ENCODE peak calls at places on chromosomes 5 and 9, in six cellular contexts. One of them, this sample, is unnamed.

GRCh38 chr5:145824040-145824439 is 11.1 kb downstream of the PRELID2 start:
- DNase-seq in fibroblast of lung: peak; percentile 50
- DNase-seq in mucosa of descending colon: no peak
- DNase-seq in CD4-positive, alpha-beta T cell: no peak
- DNase-seq in mammary epithelial cell: no peak
- DNase-seq in foreskin keratinocyte: no peak
- DNase-seq in this sample: no peak

GRCh38 chr9:128080218-128080617 is 12.2 kb downstream of the SLC25A25 start:
- DNase-seq in mucosa of descending colon: no peak
- DNase-seq in fibroblast of lung: no peak
- DNase-seq in mammary epithelial cell: no peak
- DNase-seq in foreskin keratinocyte: no peak
- DNase-seq in CD4-positive, alpha-beta T cell: no peak
- DNase-seq in this sample: no peak

GRCh38 chr5:140672455-140673186 is 755 bp downstream of the DND1 start:
- DNase-seq in CD4-positive, alpha-beta T cell: no peak
- DNase-seq in mammary epithelial cell: no peak
- DNase-seq in mucosa of descending colon: peak; percentile 57
- DNase-seq in foreskin keratinocyte: no peak
- DNase-seq in fibroblast of lung: peak; percentile 9
- DNase-seq in this sample: peak; percentile 48

GRCh38 chr5:180205936-180206335 is 3.1 kb downstream of the RASGEF1C start:
- DNase-seq in fibroblast of lung: no peak
- DNase-seq in foreskin keratinocyte: no peak
- DNase-seq in mammary epithelial cell: no peak
- DNase-seq in mucosa of descending colon: no peak
- DNase-seq in CD4-positive, alpha-beta T cell: no peak
- DNase-seq in this sample: no peak

GRCh38 chr5:84437673-84438315 is 53.1 kb upstream of the EDIL3 start:
- DNase-seq in fibroblast of lung: peak; percentile 95
- DNase-seq in mucosa of descending colon: no peak
- DNase-seq in CD4-positive, alpha-beta T cell: no peak
- DNase-seq in mammary epithelial cell: peak; percentile 81
- DNase-seq in foreskin keratinocyte: peak; percentile 78
- DNase-seq in this sample: no peak

GRCh38 chr5:170342153-170342552 is 44.6 kb upstream of the LCP2 start:
- DNase-seq in foreskin keratinocyte: no peak
- DNase-seq in mammary epithelial cell: no peak
- DNase-seq in CD4-positive, alpha-beta T cell: no peak
- DNase-seq in fibroblast of lung: no peak
- DNase-seq in mucosa of descending colon: no peak
- DNase-seq in this sample: no peak

GRCh38 chr5:154395407-154396106 is 50.2 kb upstream of the SAP30L start:
- DNase-seq in mucosa of descending colon: peak; percentile 22
- DNase-seq in foreskin keratinocyte: peak; percentile 78
- DNase-seq in CD4-positive, alpha-beta T cell: no peak
- DNase-seq in fibroblast of lung: peak; percentile 55
- DNase-seq in mammary epithelial cell: peak; percentile 84
- DNase-seq in this sample: peak; percentile 55

GRCh38 chr5:120604898-120605297 is 140.8 kb downstream of the PRR16 start:
- DNase-seq in mammary epithelial cell: peak; percentile 86
- DNase-seq in fibroblast of lung: peak; percentile 99
- DNase-seq in CD4-positive, alpha-beta T cell: no peak
- DNase-seq in mucosa of descending colon: no peak
- DNase-seq in foreskin keratinocyte: peak; percentile 96
- DNase-seq in this sample: no peak

GRCh38 chr5:61447780-61448495 is 115.9 kb downstream of the ZSWIM6 start:
- DNase-seq in mucosa of descending colon: no peak
- DNase-seq in fibroblast of lung: no peak
- DNase-seq in foreskin keratinocyte: no peak
- DNase-seq in CD4-positive, alpha-beta T cell: no peak
- DNase-seq in mammary epithelial cell: no peak
- DNase-seq in this sample: no peak

GRCh38 chr9:135078361-135078821 is 9.1 kb upstream of the OLFM1 start:
- DNase-seq in foreskin keratinocyte: no peak
- DNase-seq in fibroblast of lung: no peak
- DNase-seq in mammary epithelial cell: no peak
- DNase-seq in mucosa of descending colon: no peak
- DNase-seq in CD4-positive, alpha-beta T cell: no peak
- DNase-seq in this sample: no peak

GRCh38 chr9:27398982-27399653 is 102.2 kb upstream of the EQTN start:
- DNase-seq in fibroblast of lung: no peak
- DNase-seq in mucosa of descending colon: no peak
- DNase-seq in foreskin keratinocyte: no peak
- DNase-seq in mammary epithelial cell: no peak
- DNase-seq in CD4-positive, alpha-beta T cell: no peak
- DNase-seq in this sample: no peak

GRCh38 chr5:4563400-4563799 is 576.7 kb upstream of the ADAMTS16 start:
- DNase-seq in mucosa of descending colon: no peak
- DNase-seq in fibroblast of lung: peak; percentile 60
- DNase-seq in foreskin keratinocyte: no peak
- DNase-seq in mammary epithelial cell: peak; percentile 50
- DNase-seq in CD4-positive, alpha-beta T cell: no peak
- DNase-seq in this sample: no peak

GRCh38 chr9:68969538-68969937 is 44.4 kb downstream of the PRKACG start:
- DNase-seq in fibroblast of lung: no peak
- DNase-seq in mammary epithelial cell: no peak
- DNase-seq in foreskin keratinocyte: no peak
- DNase-seq in CD4-positive, alpha-beta T cell: no peak
- DNase-seq in mucosa of descending colon: no peak
- DNase-seq in this sample: no peak

GRCh38 chr9:135344523-135344901 is 135.1 kb upstream of the PPP1R26 start:
- DNase-seq in CD4-positive, alpha-beta T cell: no peak
- DNase-seq in mammary epithelial cell: no peak
- DNase-seq in mucosa of descending colon: no peak
- DNase-seq in foreskin keratinocyte: no peak
- DNase-seq in fibroblast of lung: no peak
- DNase-seq in this sample: no peak

GRCh38 chr5:112691758-112692157 is 45.9 kb upstream of the APC start:
- DNase-seq in mammary epithelial cell: peak; percentile 6
- DNase-seq in mucosa of descending colon: peak; percentile 59
- DNase-seq in foreskin keratinocyte: no peak
- DNase-seq in fibroblast of lung: no peak
- DNase-seq in CD4-positive, alpha-beta T cell: no peak
- DNase-seq in this sample: no peak

GRCh38 chr5:122498163-122498562 is 186.1 kb downstream of the SNCAIP start:
- DNase-seq in CD4-positive, alpha-beta T cell: no peak
- DNase-seq in mucosa of descending colon: no peak
- DNase-seq in mammary epithelial cell: no peak
- DNase-seq in foreskin keratinocyte: no peak
- DNase-seq in fibroblast of lung: no peak
- DNase-seq in this sample: no peak

GRCh38 chr9:114386886-114387677 is 700 bp downstream of the AKNA start:
- DNase-seq in fibroblast of lung: peak; percentile 12
- DNase-seq in mammary epithelial cell: no peak
- DNase-seq in mucosa of descending colon: peak; percentile 75
- DNase-seq in foreskin keratinocyte: no peak
- DNase-seq in CD4-positive, alpha-beta T cell: no peak
- DNase-seq in this sample: no peak

GRCh38 chr9:32502459-32502858 is 23.5 kb downstream of the RIGI start:
- DNase-seq in fibroblast of lung: peak; percentile 89
- DNase-seq in mammary epithelial cell: peak; percentile 95
- DNase-seq in foreskin keratinocyte: peak; percentile 97
- DNase-seq in CD4-positive, alpha-beta T cell: no peak
- DNase-seq in mucosa of descending colon: no peak
- DNase-seq in this sample: no peak

GRCh38 chr5:131114754-131115153 is 50.3 kb downstream of the HINT1 start:
- DNase-seq in mammary epithelial cell: no peak
- DNase-seq in CD4-positive, alpha-beta T cell: no peak
- DNase-seq in foreskin keratinocyte: peak; percentile 18
- DNase-seq in fibroblast of lung: no peak
- DNase-seq in mucosa of descending colon: peak; percentile 65
- DNase-seq in this sample: no peak

GRCh38 chr5:5387192-5387591 is 35.3 kb upstream of the ICE1 start:
- DNase-seq in foreskin keratinocyte: no peak
- DNase-seq in mammary epithelial cell: no peak
- DNase-seq in mucosa of descending colon: no peak
- DNase-seq in fibroblast of lung: peak; percentile 41
- DNase-seq in CD4-positive, alpha-beta T cell: no peak
- DNase-seq in this sample: no peak

GRCh38 chr9:74803366-74804017 is 84.2 kb downstream of the TRPM6 start:
- DNase-seq in CD4-positive, alpha-beta T cell: no peak
- DNase-seq in foreskin keratinocyte: peak; percentile 83
- DNase-seq in fibroblast of lung: no peak
- DNase-seq in mucosa of descending colon: peak; percentile 36
- DNase-seq in mammary epithelial cell: peak; percentile 48
- DNase-seq in this sample: no peak

GRCh38 chr9:573551-574410 is 267.7 kb upstream of the DMRT1 start:
- DNase-seq in fibroblast of lung: peak; percentile 37
- DNase-seq in mucosa of descending colon: no peak
- DNase-seq in foreskin keratinocyte: peak; percentile 64
- DNase-seq in mammary epithelial cell: no peak
- DNase-seq in CD4-positive, alpha-beta T cell: no peak
- DNase-seq in this sample: no peak

GRCh38 chr5:92939428-92939827 is 641.6 kb downstream of the NR2F1-AS1 start:
- DNase-seq in CD4-positive, alpha-beta T cell: no peak
- DNase-seq in foreskin keratinocyte: no peak
- DNase-seq in mammary epithelial cell: no peak
- DNase-seq in mucosa of descending colon: no peak
- DNase-seq in fibroblast of lung: no peak
- DNase-seq in this sample: no peak

GRCh38 chr5:172853355-172853975 is 19.4 kb downstream of the ERGIC1 start:
- DNase-seq in CD4-positive, alpha-beta T cell: no peak
- DNase-seq in mucosa of descending colon: no peak
- DNase-seq in mammary epithelial cell: no peak
- DNase-seq in foreskin keratinocyte: no peak
- DNase-seq in fibroblast of lung: peak; percentile 29
- DNase-seq in this sample: no peak

GRCh38 chr5:77366717-77367500 is 125.2 kb downstream of the WDR41 start:
- DNase-seq in mammary epithelial cell: no peak
- DNase-seq in foreskin keratinocyte: no peak
- DNase-seq in mucosa of descending colon: no peak
- DNase-seq in CD4-positive, alpha-beta T cell: no peak
- DNase-seq in fibroblast of lung: no peak
- DNase-seq in this sample: no peak

GRCh38 chr9:20496328-20496727 is 126.0 kb downstream of the MLLT3 start:
- DNase-seq in CD4-positive, alpha-beta T cell: no peak
- DNase-seq in fibroblast of lung: no peak
- DNase-seq in mucosa of descending colon: no peak
- DNase-seq in foreskin keratinocyte: no peak
- DNase-seq in mammary epithelial cell: no peak
- DNase-seq in this sample: no peak

GRCh38 chr9:75027187-75028107 is 646 bp downstream of the CARNMT1 start:
- DNase-seq in fibroblast of lung: peak; percentile 44
- DNase-seq in mucosa of descending colon: peak; percentile 72
- DNase-seq in foreskin keratinocyte: peak; percentile 46
- DNase-seq in mammary epithelial cell: peak; percentile 39
- DNase-seq in CD4-positive, alpha-beta T cell: peak; percentile 19
- DNase-seq in this sample: peak; percentile 74

GRCh38 chr9:68794898-68795297 is 89.9 kb downstream of the PIP5K1B start:
- DNase-seq in mucosa of descending colon: no peak
- DNase-seq in CD4-positive, alpha-beta T cell: no peak
- DNase-seq in foreskin keratinocyte: peak; percentile 70
- DNase-seq in mammary epithelial cell: no peak
- DNase-seq in fibroblast of lung: no peak
- DNase-seq in this sample: no peak

GRCh38 chr9:73269430-73270101 is 117.9 kb downstream of the ANXA1 start:
- DNase-seq in foreskin keratinocyte: peak; percentile 32
- DNase-seq in CD4-positive, alpha-beta T cell: no peak
- DNase-seq in fibroblast of lung: peak; percentile 39
- DNase-seq in mammary epithelial cell: peak; percentile 27
- DNase-seq in mucosa of descending colon: no peak
- DNase-seq in this sample: peak; percentile 1

GRCh38 chr5:96434201-96434645 is 1.2 kb upstream of the PCSK1 start:
- DNase-seq in foreskin keratinocyte: peak; percentile 43
- DNase-seq in CD4-positive, alpha-beta T cell: peak; percentile 17
- DNase-seq in mucosa of descending colon: peak; percentile 80
- DNase-seq in mammary epithelial cell: peak; percentile 51
- DNase-seq in fibroblast of lung: peak; percentile 78
- DNase-seq in this sample: peak; percentile 54
- TF ChIP-seq CTCF in foreskin keratinocyte: no peak
- TF ChIP-seq CTCF in CD4-positive, alpha-beta T cell: no peak
- TF ChIP-seq CTCF in mucosa of descending colon: no peak
- TF ChIP-seq CTCF in mammary epithelial cell: no peak
- TF ChIP-seq CTCF in fibroblast of lung: no peak
- TF ChIP-seq CTCF in this sample: no peak

GRCh38 chr9:125145425-125145824 is 2.1 kb upstream of the SCAI start:
- DNase-seq in fibroblast of lung: no peak
- DNase-seq in mucosa of descending colon: no peak
- DNase-seq in mammary epithelial cell: no peak
- DNase-seq in foreskin keratinocyte: no peak
- DNase-seq in CD4-positive, alpha-beta T cell: no peak
- DNase-seq in this sample: no peak
- TF ChIP-seq CTCF in fibroblast of lung: no peak
- TF ChIP-seq CTCF in mucosa of descending colon: no peak
- TF ChIP-seq CTCF in mammary epithelial cell: no peak
- TF ChIP-seq CTCF in foreskin keratinocyte: no peak
- TF ChIP-seq CTCF in CD4-positive, alpha-beta T cell: no peak
- TF ChIP-seq CTCF in this sample: no peak

DNA sequence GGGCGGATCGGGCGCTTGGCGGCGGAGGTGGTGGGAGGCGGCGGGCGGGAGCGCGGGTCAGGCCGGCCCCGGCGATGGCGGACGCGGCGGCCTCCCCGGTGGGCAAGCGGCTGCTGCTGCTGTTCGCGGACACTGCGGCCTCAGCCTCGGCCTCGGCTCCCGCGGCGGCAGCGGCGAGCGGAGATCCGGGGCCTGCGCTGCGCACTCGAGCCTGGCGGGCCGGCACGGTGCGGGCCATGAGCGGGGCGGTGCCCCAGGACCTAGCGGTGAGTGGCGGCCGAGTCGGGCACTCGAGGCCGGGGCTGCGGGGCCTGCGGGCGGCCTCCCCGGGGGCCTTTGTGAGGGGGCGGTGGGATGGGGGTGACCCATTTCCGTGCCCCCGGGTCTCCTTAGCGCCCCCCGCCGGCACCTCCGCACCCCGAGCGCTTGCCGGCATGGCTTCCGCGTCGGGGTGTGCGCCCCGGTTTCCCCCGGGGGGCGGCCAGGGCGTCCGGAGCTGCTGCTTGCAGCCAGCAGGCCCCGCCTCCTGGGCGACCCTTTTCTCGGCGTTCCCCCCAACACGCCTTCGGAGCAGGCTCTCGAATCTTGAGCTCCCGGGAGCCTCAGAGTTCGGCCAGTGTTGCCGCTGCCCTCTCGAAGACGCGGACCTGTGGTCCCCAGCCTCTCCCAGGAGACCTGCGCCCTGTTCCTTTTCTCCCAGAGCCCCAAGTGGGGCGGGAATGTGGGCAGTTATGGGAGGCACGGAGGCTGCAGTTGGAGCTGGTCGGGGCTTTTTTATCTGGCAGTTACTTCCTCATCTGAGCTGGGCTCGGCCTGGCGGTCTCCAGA is 451 bp downstream of the KDM3B start:
- DNase-seq in mucosa of descending colon: peak; percentile 71
- DNase-seq in foreskin keratinocyte: peak; percentile 44
- DNase-seq in mammary epithelial cell: peak; percentile 61
- DNase-seq in CD4-positive, alpha-beta T cell: peak; percentile 66
- DNase-seq in fibroblast of lung: peak; percentile 56
- DNase-seq in this sample: peak; percentile 84
- TF ChIP-seq CTCF in mucosa of descending colon: no peak
- TF ChIP-seq CTCF in foreskin keratinocyte: peak; percentile 65
- TF ChIP-seq CTCF in mammary epithelial cell: no peak
- TF ChIP-seq CTCF in CD4-positive, alpha-beta T cell: peak; percentile 55
- TF ChIP-seq CTCF in fibroblast of lung: peak; percentile 18
- TF ChIP-seq CTCF in this sample: peak; percentile 49

DNA sequence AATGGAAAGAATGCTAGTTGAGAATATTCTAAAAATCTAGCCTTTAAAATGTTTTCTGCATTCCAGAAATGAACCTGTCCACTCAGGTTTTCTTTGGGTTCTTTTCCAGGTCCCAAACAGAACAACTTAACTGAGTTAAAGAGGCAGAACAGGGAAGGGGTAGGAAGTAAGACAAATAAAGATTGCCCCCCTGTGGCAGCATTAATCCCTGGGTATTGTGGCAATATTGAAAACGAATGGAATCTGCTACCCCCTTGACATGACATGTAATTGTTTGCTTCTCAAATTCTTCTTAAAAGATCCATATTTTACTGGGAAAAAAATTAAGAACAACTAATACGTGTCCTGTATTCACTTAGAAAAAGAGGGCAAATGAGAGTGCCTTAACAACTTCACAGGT is 9.3 kb upstream of the RBM22 start:
- DNase-seq in mammary epithelial cell: no peak
- DNase-seq in foreskin keratinocyte: no peak
- DNase-seq in mucosa of descending colon: peak; percentile 10
- DNase-seq in fibroblast of lung: no peak
- DNase-seq in CD4-positive, alpha-beta T cell: no peak
- DNase-seq in this sample: no peak
- TF ChIP-seq CTCF in mammary epithelial cell: peak; percentile 25
- TF ChIP-seq CTCF in foreskin keratinocyte: peak; percentile 54
- TF ChIP-seq CTCF in mucosa of descending colon: no peak
- TF ChIP-seq CTCF in fibroblast of lung: peak; percentile 18
- TF ChIP-seq CTCF in CD4-positive, alpha-beta T cell: peak; percentile 27
- TF ChIP-seq CTCF in this sample: no peak